ENCODE peak calls at places on chromosomes 16 and 17, in six cellular contexts. V, K, L, Y, S and D are unnamed samples.

GRCh38 chr17:45430006-45430737 is 2.5 kb downstream of the ARHGAP27 start:
- DNase-seq in V (no peak), K (no peak), S (no peak), Y (no peak), L (no peak), D (no peak)

GRCh38 chr16:46862555-46863447 is 21.4 kb upstream of the GPT2 start:
- DNase-seq in Y (no peak), K (no peak), V (no peak), L (no peak), S (no peak), D (peak; percentile 30)

GRCh38 chr16:22427556-22427955 is 53.1 kb upstream of the CDR2 start:
- DNase-seq in S (no peak), Y (no peak), K (no peak), L (no peak), V (no peak), D (no peak)

GRCh38 chr16:19980866-19981265 is 92.8 kb downstream of the GPR139 start:
- DNase-seq in L (no peak), V (no peak), S (peak; percentile 23), Y (peak; percentile 27), K (no peak), D (no peak)

GRCh38 chr17:36731091-36731490 is 129.7 kb downstream of the MRM1 start:
- DNase-seq in V (no peak), S (no peak), L (no peak), Y (no peak), K (no peak), D (no peak)

GRCh38 chr17:30556374-30557332 is 79.4 kb downstream of the GOSR1 start:
- DNase-seq in L (no peak), Y (no peak), K (no peak), S (no peak), V (no peak), D (no peak)

GRCh38 chr17:57605734-57606105 is 139.4 kb downstream of the CCDC182 start:
- DNase-seq in S (no peak), V (no peak), K (no peak), Y (no peak), L (no peak), D (no peak)

GRCh38 chr17:44693609-44694008 is 4.0 kb upstream of the CCDC43 start:
- DNase-seq in L (no peak), V (no peak), S (no peak), Y (no peak), K (no peak), D (no peak)

GRCh38 chr17:17812211-17813054 is 24.4 kb downstream of the SREBF1 start:
- DNase-seq in Y (peak; percentile 78), V (no peak), L (no peak), K (no peak), S (no peak), D (peak; percentile 61)

GRCh38 chr16:67673712-67674580 is 7.3 kb downstream of the C16orf86 start:
- DNase-seq in S (no peak), Y (peak; percentile 92), L (peak; percentile 85), K (no peak), V (peak; percentile 36), D (no peak)

GRCh38 chr17:77963441-77963840 is 4.9 kb downstream of the TNRC6C start:
- DNase-seq in Y (peak; percentile 47), K (peak; percentile 89), V (peak; percentile 39), L (no peak), S (no peak), D (peak; percentile 97)

GRCh38 chr17:74005790-74006189 is 197.7 kb upstream of the RPL38 start:
- DNase-seq in S (no peak), Y (no peak), L (no peak), K (no peak), V (no peak), D (no peak)

GRCh38 chr17:8056232-8056975 is 17.5 kb downstream of the ALOX15B start:
- DNase-seq in L (peak; percentile 37), V (peak; percentile 58), S (peak; percentile 70), K (no peak), Y (peak; percentile 85), D (peak; percentile 98)

GRCh38 chr16:2473999-2474876 is 689 bp upstream of the TBC1D24 start:
- DNase-seq in L (no peak), V (no peak), S (no peak), K (no peak), Y (peak; percentile 67), D (no peak)

GRCh38 chr17:4082136-4082924 is 60.5 kb downstream of the ZZEF1 start:
- DNase-seq in K (no peak), Y (no peak), S (no peak), L (no peak), V (no peak), D (no peak)

GRCh38 chr17:72192409-72193192 is 71.8 kb downstream of the SOX9 start:
- DNase-seq in K (no peak), V (no peak), Y (no peak), L (no peak), S (no peak), D (peak; percentile 100)

GRCh38 chr17:65103896-65104295 is 33.3 kb upstream of the RGS9 start:
- DNase-seq in Y (peak; percentile 66), V (no peak), K (no peak), S (no peak), L (no peak), D (no peak)

GRCh38 chr16:81500833-81501521 is 56.4 kb downstream of the CMIP start:
- DNase-seq in V (no peak), L (no peak), Y (peak; percentile 53), K (no peak), S (no peak), D (peak; percentile 64)

GRCh38 chr17:3974138-3974687 is 10.0 kb upstream of the ATP2A3 start:
- DNase-seq in K (no peak), L (no peak), Y (no peak), V (no peak), S (no peak), D (no peak)

GRCh38 chr16:1075546-1075945 is 3.0 kb downstream of the SSTR5 start:
- DNase-seq in Y (no peak), L (no peak), V (no peak), K (no peak), S (no peak), D (no peak)

GRCh38 chr17:22411185-22411784 is 719.0 kb downstream of the KCNJ18 start:
- DNase-seq in V (no peak), Y (no peak), K (no peak), L (no peak), S (no peak), D (no peak)

GRCh38 chr17:42050360-42051012 is at the start of gene C17orf113:
- DNase-seq in K (no peak), V (peak; percentile 7), Y (peak; percentile 59), L (no peak), S (no peak), D (no peak)

GRCh38 chr16:81530296-81530721 is 85.7 kb downstream of the CMIP start:
- DNase-seq in V (no peak), S (no peak), Y (no peak), L (no peak), K (no peak), D (no peak)

GRCh38 chr16:53282975-53283946 is 151.0 kb upstream of the RBL2 start:
- DNase-seq in V (no peak), L (no peak), K (peak; percentile 16), Y (peak; percentile 82), S (no peak), D (peak; percentile 62)

GRCh38 chr16:71338193-71338592 is 20.3 kb upstream of the CALB2 start:
- DNase-seq in L (no peak), Y (no peak), V (no peak), S (no peak), K (no peak), D (no peak)

GRCh38 chr17:29561541-29562517 is 5.0 kb downstream of the ABHD15 start:
- DNase-seq in Y (peak; percentile 27), L (no peak), V (no peak), K (no peak), S (peak; percentile 65), D (peak; percentile 66)

GRCh38 chr17:77602062-77602746 is 356.3 kb upstream of the TNRC6C start:
- DNase-seq in L (no peak), S (peak; percentile 85), Y (no peak), K (no peak), V (no peak), D (peak; percentile 57)

GRCh38 chr17:33667052-33667509 is 374.0 kb upstream of the ASIC2 start:
- DNase-seq in K (no peak), L (no peak), Y (no peak), S (no peak), V (no peak), D (no peak)

GRCh38 chr16:65342231-65342866 is 220.5 kb upstream of the CDH11 start:
- DNase-seq in S (no peak), Y (no peak), K (no peak), L (no peak), V (no peak), D (no peak)

GRCh38 chr16:70473446-70474319 is 19.3 kb downstream of the FCSK start:
- DNase-seq in K (no peak), V (no peak), L (no peak), Y (no peak), S (no peak), D (no peak)

GRCh38 chr17:63189082-63189481 is 223.0 kb downstream of the TANC2 start:
- DNase-seq in K (no peak), V (no peak), L (no peak), S (no peak), Y (no peak), D (peak; percentile 59)

GRCh38 chr17:9670596-9670995 is 25.3 kb downstream of the USP43 start:
- DNase-seq in Y (no peak), L (no peak), K (no peak), V (no peak), S (no peak), D (no peak)

GRCh38 chr17:76281573-76282371 is 16.6 kb downstream of the UBALD2 start:
- DNase-seq in Y (no peak), S (no peak), K (no peak), V (no peak), L (no peak), D (no peak)

GRCh38 chr17:1834378-1835149 is 4.8 kb downstream of the RPA1 start:
- DNase-seq in S (no peak), Y (no peak), V (no peak), L (no peak), K (no peak), D (no peak)

GRCh38 chr16:20956319-20956718 is 55.7 kb downstream of the LYRM1 start:
- DNase-seq in K (no peak), V (no peak), S (no peak), Y (no peak), L (no peak), D (peak; percentile 37)

GRCh38 chr17:82794781-82795505 is 43.1 kb downstream of the TBCD start:
- DNase-seq in K (no peak), V (no peak), L (no peak), Y (peak; percentile 22), S (no peak), D (peak; percentile 16)

GRCh38 chr17:27354051-27354490 is 60.2 kb downstream of the WSB1 start:
- DNase-seq in V (no peak), K (no peak), Y (no peak), L (no peak), S (no peak), D (no peak)

GRCh38 chr17:7651097-7651958 is 602 bp downstream of the ATP1B2 start:
- DNase-seq in K (no peak), S (no peak), L (no peak), Y (no peak), V (peak; percentile 58), D (no peak)